ENCODE peak calls at places on chromosomes 5 and 9, in nine cellular contexts. J is choroid plexus epithelial cell; A is GDM1; H is astrocyte of the spinal cord; L is naive thymus-derived CD8-positive, alpha-beta T cell; R is activated CD8-positive, alpha-beta T cell treated with anti-CD3 and anti-CD28 coated beads for 36 hours; N is HuH-7.5; C is mammary epithelial cell; D is amniotic stem cell. U is an unnamed sample.

GRCh38 chr9:76701441-76702031 is 62.7 kb upstream of the PCA3 start:
- DNase-seq in C (no peak), D (peak), R (no peak), H (peak), L (no peak), J (no peak), A (no peak), N (no peak), U (no peak)

GRCh38 chr5:137565450-137565849 is 66.3 kb upstream of the SPOCK1 start:
- DNase-seq in C (no peak), N (no peak), L (no peak), D (no peak), R (no peak), H (peak), J (peak), A (no peak), U (no peak)

GRCh38 chr5:68382640-68383039 is 167.1 kb downstream of the PIK3R1 start:
- DNase-seq in A (no peak), R (peak), C (peak), D (no peak), L (no peak), N (no peak), H (no peak), J (peak), U (no peak)

GRCh38 chr5:73312146-73312871 is 136.3 kb downstream of the FOXD1 start:
- DNase-seq in D (no peak), L (no peak), H (peak), N (no peak), A (peak), C (no peak), J (peak), R (peak), U (peak)

GRCh38 chr9:134611046-134611445 is 30.6 kb upstream of the COL5A1 start:
- DNase-seq in L (no peak), R (no peak), A (no peak), D (no peak), J (no peak), C (peak), H (no peak), N (no peak), U (no peak)

GRCh38 chr9:135030711-135031245 is 56.7 kb upstream of the OLFM1 start:
- DNase-seq in A (no peak), J (no peak), C (no peak), H (no peak), N (no peak), R (no peak), D (no peak), L (no peak), U (no peak)

GRCh38 chr5:177494356-177495195 is 2.8 kb downstream of the PDLIM7 start:
- DNase-seq in L (no peak), N (no peak), H (peak), D (peak), A (peak), J (peak), R (peak), C (peak), U (peak)

GRCh38 chr5:95955996-95956899 is 5.4 kb downstream of the ELL2 start:
- DNase-seq in C (no peak), J (peak), N (no peak), D (no peak), R (no peak), A (no peak), H (peak), L (no peak), U (peak)

GRCh38 chr5:14684757-14685156 is 20.2 kb downstream of the OTULIN start:
- DNase-seq in N (no peak), A (no peak), H (no peak), J (no peak), L (no peak), D (no peak), R (no peak), C (no peak), U (no peak)

GRCh38 chr5:139439013-139439903 is at the start of gene DNAJC18:
- DNase-seq in D (peak), H (peak), J (peak), A (peak), R (peak), L (peak), N (peak), C (peak), U (peak)